ENCODE peak calls at places on chromosomes 16 and 17, in eight cellular contexts. P is upper lobe of right lung, W is caudate nucleus, A is cardiac fibroblast, Z is trophoblast cell, Y is mesenteric fat pad, T is breast epithelium, G is lower leg skin. V is an unnamed sample.

GRCh38 chr16:7268182-7268581 is 64.5 kb upstream of the RBFOX1 start:
- DNase-seq in Z (peak), Y (no peak), A (no peak), G (no peak), T (no peak), P (no peak), W (peak), V (peak)

GRCh38 chr17:74089869-74090464 is 113.5 kb upstream of the RPL38 start:
- DNase-seq in Z (peak), W (peak), G (no peak), T (no peak), A (peak), P (peak), Y (no peak), V (no peak)

GRCh38 chr17:49976828-49977202 is 7.8 kb downstream of the DLX4 start:
- DNase-seq in G (no peak), A (no peak), Y (no peak), P (no peak), T (no peak), W (no peak), Z (no peak), V (no peak)

GRCh38 chr17:11285946-11286345 is 44.9 kb downstream of the SHISA6 start:
- DNase-seq in G (no peak), A (no peak), W (no peak), Z (no peak), T (no peak), Y (no peak), P (no peak), V (no peak)

GRCh38 chr17:16428098-16428882 is 12.9 kb downstream of the TRPV2 start:
- DNase-seq in Z (peak), A (peak), P (peak), T (no peak), W (peak), G (no peak), Y (no peak), V (no peak)

GRCh38 chr17:58202859-58203258 is 10.3 kb downstream of the EPX start:
- DNase-seq in W (no peak), Z (no peak), G (no peak), P (no peak), T (no peak), A (no peak), Y (no peak), V (no peak)

GRCh38 chr17:50272711-50273653 is 1.3 kb upstream of the TMEM92 start:
- DNase-seq in A (peak), T (no peak), P (peak), G (no peak), W (peak), Z (peak), Y (peak), V (no peak)

GRCh38 chr16:7227193-7227825 is 105.3 kb upstream of the RBFOX1 start:
- DNase-seq in Z (peak), A (no peak), G (no peak), T (no peak), Y (no peak), P (no peak), W (peak), V (no peak)

GRCh38 chr16:75555213-75555706 is 792 bp downstream of the TMEM231 start:
- DNase-seq in T (peak), P (peak), W (peak), Z (peak), G (peak), Y (peak), A (peak), V (no peak)

GRCh38 chr16:58938856-58939255 is 204.7 kb upstream of the GOT2 start:
- DNase-seq in P (no peak), A (no peak), Z (no peak), G (no peak), Y (no peak), W (no peak), T (no peak), V (no peak)

GRCh38 chr16:4330277-4330882 is 14.5 kb downstream of the GLIS2 start:
- DNase-seq in Z (peak), T (peak), G (peak), P (peak), W (peak), Y (peak), A (peak), V (no peak)

GRCh38 chr16:57513371-57514102 is 22.8 kb downstream of the CCDC102A start:
- DNase-seq in G (no peak), Z (peak), T (no peak), A (no peak), W (no peak), P (peak), Y (no peak), V (no peak)

GRCh38 chr17:29577778-29578211 is 9.3 kb downstream of the TP53I13 start:
- DNase-seq in T (no peak), Z (no peak), Y (no peak), G (peak), W (peak), P (no peak), A (peak), V (no peak)

GRCh38 chr17:76841776-76842405 is 26.3 kb upstream of the MGAT5B start:
- DNase-seq in A (no peak), P (no peak), T (no peak), Z (no peak), G (no peak), Y (no peak), W (no peak), V (no peak)

GRCh38 chr16:82062645-82063058 is 27.6 kb downstream of the HSD17B2 start:
- DNase-seq in G (no peak), W (no peak), T (no peak), Z (peak), A (peak), P (no peak), Y (no peak), V (no peak)

GRCh38 chr16:15518412-15519351 is 84.3 kb downstream of the BMERB1 start:
- DNase-seq in T (no peak), P (no peak), Z (no peak), A (peak), G (no peak), W (no peak), Y (no peak), V (peak)

GRCh38 chr17:68198931-68199836 is 48.7 kb upstream of the AMZ2 start:
- DNase-seq in A (no peak), Y (no peak), G (no peak), T (no peak), Z (peak), P (no peak), W (no peak), V (no peak)

GRCh38 chr17:80899402-80900268 is 92.0 kb upstream of the CHMP6 start:
- DNase-seq in W (no peak), P (peak), Y (no peak), A (peak), Z (peak), G (no peak), T (no peak), V (no peak)

GRCh38 chr16:30903596-30903995 is 7.2 kb downstream of the CTF1 start:
- DNase-seq in W (no peak), Y (no peak), P (no peak), A (peak), G (no peak), Z (no peak), T (no peak), V (no peak)

GRCh38 chr17:7220593-7221280 is 999 bp downstream of the ACADVL start:
- DNase-seq in Y (no peak), P (peak), G (no peak), A (peak), T (peak), W (peak), Z (no peak), V (no peak)

GRCh38 chr17:7323731-7324437 is 5.3 kb downstream of the NEURL4 start:
- DNase-seq in T (no peak), A (peak), G (peak), Z (peak), W (no peak), P (peak), Y (no peak), V (no peak)

GRCh38 chr17:76515291-76515949 is 14.2 kb upstream of the RHBDF2 start:
- DNase-seq in P (peak), G (peak), Y (no peak), A (peak), W (no peak), Z (peak), T (peak), V (peak)

GRCh38 chr17:16269658-16270057 is 52.6 kb downstream of the PIGL start:
- DNase-seq in T (no peak), A (peak), Y (no peak), W (no peak), Z (no peak), G (no peak), P (no peak), V (no peak)

GRCh38 chr17:68612228-68612922 is 11.2 kb upstream of the FAM20A start:
- DNase-seq in A (no peak), Z (no peak), T (no peak), W (no peak), Y (no peak), P (no peak), G (no peak), V (no peak)

V was measured in esophagus muscularis mucosa.